ENCODE peak calls at places on chromosomes 13 and 19, in eight cellular contexts. M, X, F, Y, H, J, R and D are unnamed samples.
A peak's percentile ranks its signal among the peaks of the same experiment; 100 is the strongest.

GRCh38 chr19:58181902-58182576 is 822 bp upstream of the ZNF274 start:
- DNase-seq in M (no peak), X (peak; percentile 82), F (peak; percentile 54), Y (peak; percentile 54), H (peak; percentile 42), J (no peak), R (peak; percentile 27), D (no peak)

GRCh38 chr19:46442808-46443450 is 14.2 kb upstream of the PNMA8C start:
- DNase-seq in M (no peak), X (peak; percentile 60), F (no peak), Y (no peak), H (no peak), J (no peak), R (peak; percentile 55), D (no peak)

GRCh38 chr19:28289294-28290063 is 923.5 kb downstream of the UQCRFS1 start:
- DNase-seq in M (no peak), X (no peak), F (no peak), Y (no peak), H (peak; percentile 69), J (no peak), R (no peak), D (no peak)

GRCh38 chr19:18526316-18526715 is 4.4 kb upstream of the ELL start:
- DNase-seq in M (no peak), X (no peak), F (no peak), Y (no peak), H (no peak), J (no peak), R (no peak), D (no peak)

GRCh38 chr13:28401303-28402056 is 93.4 kb downstream of the FLT1 start:
- DNase-seq in M (no peak), X (no peak), F (no peak), Y (no peak), H (no peak), J (no peak), R (no peak), D (no peak)

GRCh38 chr19:7705387-7706187 is 3.7 kb upstream of the FCER2 start:
- DNase-seq in M (peak; percentile 19), X (no peak), F (no peak), Y (peak; percentile 94), H (peak; percentile 72), J (peak; percentile 73), R (peak; percentile 44), D (peak; percentile 37)

GRCh38 chr19:29576761-29577661 is 29.1 kb upstream of the POP4 start:
- DNase-seq in M (no peak), X (no peak), F (no peak), Y (no peak), H (no peak), J (no peak), R (no peak), D (no peak)

GRCh38 chr13:28001049-28001448 is 12.6 kb upstream of the URAD start:
- DNase-seq in M (no peak), X (no peak), F (no peak), Y (no peak), H (no peak), J (no peak), R (no peak), D (no peak)

GRCh38 chr13:93227906-93228801 is 1.5 kb downstream of the GPC6 start:
- DNase-seq in M (peak; percentile 22), X (peak; percentile 59), F (peak; percentile 70), Y (no peak), H (peak; percentile 32), J (peak; percentile 86), R (peak; percentile 28), D (no peak)

GRCh38 chr19:57816652-57817051 is 1.9 kb upstream of the ZNF552 start:
- DNase-seq in M (no peak), X (no peak), F (peak; percentile 23), Y (no peak), H (no peak), J (no peak), R (no peak), D (no peak)

GRCh38 chr19:17488593-17489391 is 18.5 kb downstream of the SLC27A1 start:
- DNase-seq in M (no peak), X (peak; percentile 66), F (peak; percentile 78), Y (peak; percentile 81), H (peak; percentile 93), J (no peak), R (peak; percentile 92), D (no peak)

GRCh38 chr19:46970815-46971214 is 48.8 kb upstream of the NPAS1 start:
- DNase-seq in M (no peak), X (no peak), F (no peak), Y (no peak), H (no peak), J (no peak), R (no peak), D (peak; percentile 76)

GRCh38 chr13:29619995-29620394 is 24.5 kb upstream of the SLC7A1 start:
- DNase-seq in M (no peak), X (no peak), F (no peak), Y (no peak), H (no peak), J (no peak), R (no peak), D (no peak)

GRCh38 chr13:46908511-46908910 is 11.7 kb upstream of the HTR2A start:
- DNase-seq in M (no peak), X (no peak), F (no peak), Y (no peak), H (no peak), J (no peak), R (no peak), D (no peak)
- H3K4me1 ChIP-seq in M (no peaks in the 10 kb centered on the region), X (no peaks in the 10 kb centered on the region), F (no peaks in the 10 kb centered on the region), Y (no peaks in the 10 kb centered on the region), H (no peaks in the 10 kb centered on the region), J (no peaks in the 10 kb centered on the region), R (no peaks in the 10 kb centered on the region), D (no peaks in the 10 kb centered on the region)

DNA sequence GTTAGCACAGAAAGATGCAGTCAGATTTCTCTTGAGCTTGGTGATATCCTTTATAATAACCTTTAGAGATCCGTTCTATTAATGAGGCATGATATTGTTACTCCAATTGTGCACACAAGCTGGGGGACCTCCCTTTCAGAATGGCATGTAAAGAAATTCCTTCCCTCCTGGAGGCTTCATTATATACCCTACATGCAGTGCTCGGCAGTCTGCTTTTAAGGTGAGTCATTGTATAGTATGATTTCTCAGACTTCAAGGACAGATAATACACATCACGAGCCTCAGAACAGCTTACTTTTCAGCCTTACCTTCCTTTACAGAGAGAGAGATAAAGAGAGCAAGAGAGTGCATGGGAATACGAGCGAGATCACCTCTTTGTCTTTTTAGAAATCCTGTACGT is 261.3 kb downstream of the ATP8A2 start:
- DNase-seq in M (no peak), X (no peak), F (no peak), Y (no peak), H (no peak), J (no peak), R (no peak), D (no peak)
- TF ChIP-seq CTCF in M (no peak), X (no peak), F (no peak), Y (no peak), H (no peak), J (no peak), R (no peak), D (no peak)

GRCh38 chr19:40313229-40313983 is 28.3 kb upstream of the AKT2 start:
- DNase-seq in M (no peak), X (no peak), F (no peak), Y (no peak), H (no peak), J (no peak), R (no peak), D (no peak)
- TF ChIP-seq POLR2A in M (no peak), X (no peak), F (no peak), Y (no peak), H (no peak), J (no peak), R (no peak), D (no peak)

GRCh38 chr13:114118763-114119123 is 13.7 kb downstream of the RASA3 start:
- DNase-seq in M (no peak), X (no peak), F (no peak), Y (no peak), H (no peak), J (peak; percentile 62), R (no peak), D (no peak)

GRCh38 chr13:114122591-114123211 is 9.7 kb downstream of the RASA3 start:
- DNase-seq in M (no peak), X (no peak), F (no peak), Y (no peak), H (no peak), J (no peak), R (no peak), D (no peak)

GRCh38 chr13:114121496-114122466 is 10.6 kb downstream of the RASA3 start:
- DNase-seq in M (no peak), X (no peak), F (no peak), Y (no peak), H (peak; percentile 9), J (no peak), R (no peak), D (no peak)

GRCh38 chr13:114119196-114119595 is 13.2 kb downstream of the RASA3 start:
- DNase-seq in M (no peak), X (peak; percentile 48), F (no peak), Y (no peak), H (no peak), J (no peak), R (no peak), D (no peak)

DNA sequence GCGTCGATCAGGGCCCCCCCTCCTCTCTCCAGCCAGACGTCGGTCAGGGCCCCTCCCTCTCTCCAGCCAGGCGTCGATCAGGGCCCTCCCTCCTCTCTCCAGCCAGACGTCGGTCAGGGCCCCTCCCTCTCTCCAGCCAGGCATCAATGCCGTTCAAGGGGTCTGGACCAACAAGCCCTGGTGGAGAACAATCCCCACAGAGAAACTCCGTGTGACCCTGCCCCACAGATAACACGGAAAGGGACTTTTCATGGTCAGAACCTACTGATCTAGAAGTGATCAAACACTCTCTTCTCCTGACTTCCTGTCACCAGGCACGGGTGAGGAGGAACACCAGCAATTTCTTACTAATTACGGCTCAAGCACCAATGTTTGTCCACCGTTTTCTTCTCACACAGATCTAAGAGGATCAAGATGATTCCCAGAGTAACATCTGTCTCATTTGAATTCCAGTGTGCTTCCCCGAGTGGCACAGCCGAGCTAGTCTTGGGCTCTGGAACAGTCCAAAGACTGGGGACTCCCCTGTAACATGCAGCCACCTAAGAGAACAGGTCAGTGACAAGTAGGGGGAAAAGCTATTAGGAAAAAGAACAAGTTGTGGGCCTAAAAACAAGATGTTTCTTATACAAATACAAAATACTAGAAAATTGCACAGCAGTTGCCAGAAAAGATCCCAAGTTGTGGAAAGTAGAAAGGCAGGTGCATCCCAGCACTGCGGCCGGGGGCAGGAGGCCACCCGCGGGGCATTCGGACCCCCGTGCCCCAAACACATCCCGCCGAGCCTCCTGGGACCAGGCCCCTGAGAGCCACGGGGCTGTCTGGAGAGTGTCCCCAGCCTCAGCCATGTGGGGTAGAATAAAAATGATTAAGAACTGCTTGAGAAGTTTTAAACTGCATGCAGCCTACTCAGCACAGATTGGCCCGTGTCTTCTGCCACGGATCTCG is 11.7 kb downstream of the RASA3 start:
- DNase-seq in M (no peak), X (no peak), F (no peak), Y (no peak), H (no peak), J (no peak), R (no peak), D (no peak)
- H3K4me1 ChIP-seq in M (peaks cover 13% of the 10 kb centered on the region), X (peaks cover 21% of the 10 kb centered on the region), F (no peaks in the 10 kb centered on the region), Y (peaks cover 12% of the 10 kb centered on the region), H (peaks cover 49% of the 10 kb centered on the region), J (peaks cover 34% of the 10 kb centered on the region), R (peaks cover 4% of the 10 kb centered on the region), D (peaks cover 41% of the 10 kb centered on the region)